ENCODE peak calls at places on chromosomes 16 and 17, in eight cellular contexts. L, F, U, E, V, Y, X and T are unnamed samples.
A peak's percentile ranks its signal among the peaks of the same experiment; 100 is the strongest.

GRCh38 chr17:82241183-82241925 is 12.5 kb downstream of the SLC16A3 start:
- DNase-seq in V (no peak), Y (peak; percentile 67), E (no peak), F (no peak), L (peak; percentile 71), X (peak; percentile 97), U (peak; percentile 86), T (peak; percentile 93)

GRCh38 chr17:45230787-45231480 is 9.2 kb downstream of the FMNL1 start:
- DNase-seq in F (no peak), L (no peak), E (no peak), V (no peak), U (no peak), X (peak; percentile 64), Y (no peak), T (no peak)

GRCh38 chr16:48284772-48285409 is 37.6 kb upstream of the ABCC11 start:
- DNase-seq in E (no peak), Y (no peak), X (no peak), L (no peak), V (no peak), F (no peak), U (no peak), T (no peak)

GRCh38 chr16:14608604-14609003 is 21.5 kb downstream of the PARN start:
- DNase-seq in U (no peak), V (no peak), Y (no peak), F (no peak), L (peak; percentile 24), E (no peak), X (no peak), T (no peak)

GRCh38 chr16:5296163-5296562 is 198.6 kb upstream of the EEF2KMT start:
- DNase-seq in U (no peak), V (no peak), F (no peak), L (no peak), Y (no peak), E (no peak), X (no peak), T (no peak)

GRCh38 chr17:59829217-59830006 is 63.3 kb downstream of the TUBD1 start:
- DNase-seq in U (no peak), E (no peak), V (peak; percentile 61), Y (no peak), F (no peak), L (no peak), X (no peak), T (no peak)

GRCh38 chr17:76567634-76568432 is 17.8 kb downstream of the ST6GALNAC2 start:
- DNase-seq in V (peak; percentile 39), Y (no peak), F (no peak), E (no peak), U (no peak), X (no peak), L (no peak), T (peak; percentile 78)

GRCh38 chr17:77914440-77915254 is 43.9 kb upstream of the TNRC6C start:
- DNase-seq in V (no peak), E (no peak), L (no peak), Y (no peak), X (peak; percentile 50), U (no peak), F (no peak), T (peak; percentile 20)

GRCh38 chr16:86835981-86836380 is 257.6 kb downstream of the FOXL1 start:
- DNase-seq in U (no peak), F (no peak), V (no peak), E (no peak), L (no peak), Y (no peak), X (no peak), T (no peak)

GRCh38 chr17:70763018-70763417 is 593.7 kb downstream of the KCNJ2 start:
- DNase-seq in F (no peak), E (no peak), Y (no peak), U (no peak), V (no peak), X (no peak), L (no peak), T (no peak)

GRCh38 chr17:71633391-71633849 is 487.4 kb upstream of the SOX9 start:
- DNase-seq in L (no peak), Y (no peak), V (no peak), U (no peak), E (no peak), X (no peak), F (no peak), T (no peak)

GRCh38 chr17:4980644-4981216 is 6.7 kb downstream of the CAMTA2 start:
- DNase-seq in L (no peak), Y (peak; percentile 71), V (peak; percentile 70), U (no peak), E (no peak), X (no peak), F (no peak), T (no peak)